ENCODE peak calls at places on chromosomes 16 and 17, in five cellular contexts. One of them, this sample, is unnamed.
A peak's percentile ranks its signal among the peaks of the same experiment; 100 is the strongest.

GRCh38 chr17:73650147-73650546 is 5.9 kb upstream of the SDK2 start:
- DNase-seq in RWPE1: no peak
- DNase-seq in GM13977: no peak
- DNase-seq in cardiac fibroblast: no peak
- DNase-seq in fibroblast of lung: peak; percentile 18
- DNase-seq in this sample: no peak

GRCh38 chr16:22816475-22816874 is 2.5 kb downstream of the HS3ST2 start:
- DNase-seq in cardiac fibroblast: no peak
- DNase-seq in fibroblast of lung: no peak
- DNase-seq in RWPE1: peak; percentile 49
- DNase-seq in GM13977: no peak
- DNase-seq in this sample: no peak

GRCh38 chr16:78249056-78249455 is 149.6 kb downstream of the WWOX start:
- DNase-seq in cardiac fibroblast: no peak
- DNase-seq in fibroblast of lung: no peak
- DNase-seq in GM13977: no peak
- DNase-seq in RWPE1: no peak
- DNase-seq in this sample: no peak

GRCh38 chr17:34226011-34226410 is 29.1 kb upstream of the CCL2 start:
- DNase-seq in RWPE1: no peak
- DNase-seq in GM13977: no peak
- DNase-seq in fibroblast of lung: no peak
- DNase-seq in cardiac fibroblast: no peak
- DNase-seq in this sample: no peak

GRCh38 chr16:75322706-75323105 is 71.3 kb upstream of the BCAR1 start:
- DNase-seq in cardiac fibroblast: peak; percentile 67
- DNase-seq in RWPE1: no peak
- DNase-seq in fibroblast of lung: peak; percentile 42
- DNase-seq in GM13977: no peak
- DNase-seq in this sample: no peak

GRCh38 chr16:68335175-68335574 is 24.4 kb downstream of the PRMT7 start:
- DNase-seq in RWPE1: no peak
- DNase-seq in fibroblast of lung: no peak
- DNase-seq in cardiac fibroblast: peak; percentile 28
- DNase-seq in GM13977: no peak
- DNase-seq in this sample: no peak

GRCh38 chr16:8591451-8591850 is 1.1 kb upstream of the TMEM114 start:
- DNase-seq in fibroblast of lung: no peak
- DNase-seq in cardiac fibroblast: no peak
- DNase-seq in RWPE1: no peak
- DNase-seq in GM13977: no peak
- DNase-seq in this sample: no peak

GRCh38 chr17:48215583-48216139 is 108.1 kb downstream of the SNX11 start:
- DNase-seq in cardiac fibroblast: peak; percentile 65
- DNase-seq in GM13977: no peak
- DNase-seq in fibroblast of lung: peak; percentile 56
- DNase-seq in RWPE1: peak; percentile 54
- DNase-seq in this sample: no peak

GRCh38 chr17:27532269-27533067 is 76.2 kb downstream of the KSR1 start:
- DNase-seq in RWPE1: no peak
- DNase-seq in fibroblast of lung: peak; percentile 97
- DNase-seq in cardiac fibroblast: no peak
- DNase-seq in GM13977: no peak
- DNase-seq in this sample: no peak

GRCh38 chr17:60601443-60602384 is 1.7 kb downstream of the PPM1D start:
- DNase-seq in cardiac fibroblast: peak; percentile 89
- DNase-seq in fibroblast of lung: peak; percentile 91
- DNase-seq in RWPE1: peak; percentile 76
- DNase-seq in GM13977: peak; percentile 52
- DNase-seq in this sample: no peak

GRCh38 chr16:85947511-85948509 is 48.8 kb downstream of the IRF8 start:
- DNase-seq in RWPE1: no peak
- DNase-seq in GM13977: peak; percentile 84
- DNase-seq in fibroblast of lung: no peak
- DNase-seq in cardiac fibroblast: no peak
- DNase-seq in this sample: no peak

GRCh38 chr16:30951785-30952184 is 2.9 kb downstream of the ORAI3 start:
- DNase-seq in cardiac fibroblast: peak; percentile 77
- DNase-seq in GM13977: no peak
- DNase-seq in fibroblast of lung: peak; percentile 91
- DNase-seq in RWPE1: no peak
- DNase-seq in this sample: no peak

GRCh38 chr16:79980650-79981521 is 380.3 kb upstream of the MAF start:
- DNase-seq in RWPE1: no peak
- DNase-seq in GM13977: no peak
- DNase-seq in fibroblast of lung: no peak
- DNase-seq in cardiac fibroblast: no peak
- DNase-seq in this sample: no peak

GRCh38 chr16:75109732-75110243 is 6.8 kb downstream of the LDHD start:
- DNase-seq in RWPE1: no peak
- DNase-seq in GM13977: no peak
- DNase-seq in cardiac fibroblast: no peak
- DNase-seq in fibroblast of lung: no peak
- DNase-seq in this sample: no peak

GRCh38 chr17:3719265-3719664 is 4.4 kb upstream of the HASPIN start:
- DNase-seq in fibroblast of lung: no peak
- DNase-seq in GM13977: no peak
- DNase-seq in cardiac fibroblast: no peak
- DNase-seq in RWPE1: no peak
- DNase-seq in this sample: no peak

GRCh38 chr17:32015245-32016013 is 8.2 kb downstream of the LRRC37B start:
- DNase-seq in GM13977: no peak
- DNase-seq in cardiac fibroblast: peak; percentile 28
- DNase-seq in fibroblast of lung: peak; percentile 23
- DNase-seq in RWPE1: no peak
- DNase-seq in this sample: no peak

GRCh38 chr17:48593840-48594411 is 347 bp upstream of the HOXB5 start:
- DNase-seq in cardiac fibroblast: peak; percentile 75
- DNase-seq in GM13977: peak; percentile 94
- DNase-seq in RWPE1: no peak
- DNase-seq in fibroblast of lung: peak; percentile 100
- DNase-seq in this sample: peak; percentile 64

GRCh38 chr17:80724723-80725388 is 180.2 kb downstream of the RPTOR start:
- DNase-seq in RWPE1: peak; percentile 67
- DNase-seq in GM13977: no peak
- DNase-seq in cardiac fibroblast: peak; percentile 90
- DNase-seq in fibroblast of lung: peak; percentile 84
- DNase-seq in this sample: no peak

GRCh38 chr17:82492647-82493516 is 26.6 kb upstream of the FOXK2 start:
- DNase-seq in fibroblast of lung: peak; percentile 75
- DNase-seq in GM13977: no peak
- DNase-seq in cardiac fibroblast: peak; percentile 63
- DNase-seq in RWPE1: peak; percentile 88
- DNase-seq in this sample: no peak

DNA sequence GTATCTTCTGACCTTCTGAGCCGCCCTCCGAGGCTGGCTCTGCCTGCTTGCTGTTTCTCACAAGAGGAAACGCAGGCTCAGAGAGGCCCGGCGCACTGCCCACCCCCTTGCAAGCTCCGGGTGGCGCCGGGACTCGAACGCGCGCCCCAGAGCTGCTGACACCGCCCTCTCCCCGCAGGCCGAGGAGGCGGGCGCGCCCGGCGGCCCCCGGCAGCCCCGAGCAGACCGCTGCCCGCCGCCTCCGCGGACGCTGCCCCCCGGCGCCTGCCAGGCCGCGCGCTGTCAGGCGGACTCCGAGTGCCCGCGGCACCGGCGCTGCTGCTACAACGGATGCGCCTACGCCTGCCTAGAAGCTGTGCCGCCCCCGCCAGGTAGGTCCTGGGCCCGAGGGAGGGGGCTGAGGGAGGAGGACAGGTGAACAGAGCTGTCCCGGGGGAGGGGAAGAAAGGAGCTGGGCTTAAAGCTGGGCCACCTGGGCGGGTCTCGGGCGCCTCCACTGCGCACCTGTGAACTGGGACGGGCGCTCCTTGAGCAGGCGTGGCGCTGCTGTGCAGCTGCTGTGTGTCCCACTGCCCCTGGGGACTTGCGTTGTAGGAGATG is 18.2 kb downstream of the WFDC1 start:
- DNase-seq in RWPE1: no peak
- DNase-seq in fibroblast of lung: no peak
- DNase-seq in GM13977: no peak
- DNase-seq in cardiac fibroblast: no peak
- DNase-seq in this sample: no peak
- TF ChIP-seq CTCF in RWPE1: no peak
- TF ChIP-seq CTCF in fibroblast of lung: no peak
- TF ChIP-seq CTCF in GM13977: no peak
- TF ChIP-seq CTCF in cardiac fibroblast: no peak
- TF ChIP-seq CTCF in this sample: no peak

GRCh38 chr17:17751996-17752821 is 71.0 kb downstream of the RAI1 start:
- DNase-seq in GM13977: peak; percentile 99
- DNase-seq in fibroblast of lung: peak; percentile 92
- DNase-seq in RWPE1: peak; percentile 99
- DNase-seq in cardiac fibroblast: peak; percentile 93
- DNase-seq in this sample: no peak
- TF ChIP-seq CTCF in GM13977: peak; percentile 52
- TF ChIP-seq CTCF in fibroblast of lung: peak; percentile 16
- TF ChIP-seq CTCF in RWPE1: no peak
- TF ChIP-seq CTCF in cardiac fibroblast: no peak
- TF ChIP-seq CTCF in this sample: peak; percentile 17

DNA sequence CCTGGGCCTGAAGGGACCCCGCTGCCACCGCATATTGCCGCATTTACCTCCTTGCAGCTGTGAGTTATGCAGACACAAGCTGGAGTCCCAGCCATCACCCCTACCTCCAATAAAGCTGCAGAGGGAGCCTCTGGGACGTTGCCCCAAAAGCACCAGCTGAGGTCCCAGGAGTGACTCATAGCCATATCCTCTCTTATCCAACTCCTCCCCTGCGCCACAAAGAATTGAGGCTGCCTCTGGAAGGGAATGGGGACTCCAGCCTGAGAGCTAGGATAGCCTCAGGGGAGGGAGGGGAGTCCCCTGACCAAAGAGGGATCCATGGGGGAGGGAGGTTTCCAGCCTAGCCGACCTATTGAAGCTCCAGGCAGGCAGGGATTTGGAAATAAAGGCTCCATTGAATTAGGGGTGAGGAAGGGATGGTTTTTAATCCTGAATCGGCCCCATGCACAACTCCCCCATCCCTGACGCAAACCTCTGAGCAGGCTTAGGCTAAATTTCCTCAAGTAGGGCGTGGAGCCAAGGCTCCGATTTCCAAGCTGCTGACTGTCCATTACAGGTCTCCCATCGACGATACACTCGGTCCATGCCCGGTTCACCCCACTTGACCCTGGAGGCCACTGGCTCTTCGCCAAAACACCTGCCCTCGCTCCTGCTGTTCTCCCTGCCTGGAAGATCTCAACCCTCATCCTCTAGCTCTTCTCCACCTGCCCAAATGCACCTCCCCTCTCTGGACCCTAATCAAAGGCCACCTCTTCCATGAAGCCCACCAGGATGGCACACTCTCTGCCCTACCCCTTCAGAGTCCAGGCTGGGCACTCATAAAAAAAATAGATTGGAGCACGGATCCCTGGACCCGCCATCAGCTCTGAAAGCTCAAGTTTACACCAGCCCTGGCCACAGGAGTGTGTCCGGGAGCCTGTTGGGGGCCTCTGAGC is 27.5 kb downstream of the PIMREG start:
- DNase-seq in cardiac fibroblast: peak; percentile 67
- DNase-seq in fibroblast of lung: peak; percentile 67
- DNase-seq in GM13977: no peak
- DNase-seq in RWPE1: peak; percentile 80
- DNase-seq in this sample: no peak
- TF ChIP-seq CTCF in cardiac fibroblast: peak; percentile 23
- TF ChIP-seq CTCF in fibroblast of lung: peak; percentile 21
- TF ChIP-seq CTCF in GM13977: no peak
- TF ChIP-seq CTCF in RWPE1: peak; percentile 24
- TF ChIP-seq CTCF in this sample: no peak

GRCh38 chr17:40554646-40555295 is 10.5 kb downstream of the CCR7 start:
- DNase-seq in cardiac fibroblast: no peak
- DNase-seq in fibroblast of lung: no peak
- DNase-seq in GM13977: peak; percentile 4
- DNase-seq in RWPE1: no peak
- DNase-seq in this sample: no peak
- TF ChIP-seq CTCF in cardiac fibroblast: no peak
- TF ChIP-seq CTCF in fibroblast of lung: no peak
- TF ChIP-seq CTCF in GM13977: no peak
- TF ChIP-seq CTCF in RWPE1: no peak
- TF ChIP-seq CTCF in this sample: no peak

This sample was measured in D721Med.